ENCODE peak calls at places on chromosomes 5 and 9, in seven cellular contexts. G is retinal pigment epithelial cell, K is body of pancreas, J is hepatocyte, F is PC-3, P is neural crest cell, V is nephron progenitor cell. T is an unnamed sample.

GRCh38 chr9:109286571-109286977 is 34.3 kb downstream of the EPB41L4B start:
- DNase-seq in G (no peak), K (no peak), J (no peak), F (peak), P (no peak), V (no peak), T (no peak)

GRCh38 chr9:32339424-32339823 is 45.0 kb upstream of the ACO1 start:
- DNase-seq in G (no peak), K (no peak), J (no peak), F (peak), P (no peak), V (no peak), T (no peak)

GRCh38 chr5:142529626-142530278 is 156.1 kb downstream of the FGF1 start:
- DNase-seq in G (no peak), K (no peak), J (no peak), F (peak), P (no peak), V (no peak), T (no peak)

GRCh38 chr9:127095416-127095815 is 27.0 kb downstream of the ANGPTL2 start:
- DNase-seq in G (no peak), K (no peak), J (no peak), F (no peak), P (no peak), V (no peak), T (no peak)

GRCh38 chr9:36825179-36825578 is 208.9 kb downstream of the PAX5 start:
- DNase-seq in G (no peak), K (no peak), J (no peak), F (no peak), P (no peak), V (no peak), T (no peak)

GRCh38 chr5:124200381-124200780 is 546.1 kb downstream of the ZNF608 start:
- DNase-seq in G (no peak), K (no peak), J (no peak), F (peak), P (no peak), V (no peak), T (no peak)

GRCh38 chr5:95988877-95989276 is 27.2 kb upstream of the ELL2 start:
- DNase-seq in G (no peak), K (peak), J (no peak), F (no peak), P (no peak), V (no peak), T (no peak)

GRCh38 chr9:109254317-109254716 is 66.5 kb downstream of the EPB41L4B start:
- DNase-seq in G (no peak), K (no peak), J (no peak), F (peak), P (no peak), V (no peak), T (no peak)

GRCh38 chr9:5510360-5510931 is at the start of gene PDCD1LG2:
- DNase-seq in G (no peak), K (no peak), J (no peak), F (peak), P (no peak), V (no peak), T (peak)

GRCh38 chr5:81533629-81534480 is 139.9 kb upstream of the ACOT12 start:
- DNase-seq in G (no peak), K (no peak), J (no peak), F (no peak), P (no peak), V (no peak), T (no peak)

GRCh38 chr9:106716820-106717219 is 146.1 kb upstream of the ZNF462 start:
- DNase-seq in G (no peak), K (no peak), J (no peak), F (peak), P (no peak), V (no peak), T (no peak)

GRCh38 chr5:116554764-116555163 is 19.9 kb downstream of the SEMA6A start:
- DNase-seq in G (no peak), K (no peak), J (no peak), F (no peak), P (no peak), V (no peak), T (no peak)

GRCh38 chr5:65672787-65673186 is 48.0 kb downstream of the SHLD3 start:
- DNase-seq in G (no peak), K (no peak), J (no peak), F (peak), P (no peak), V (no peak), T (no peak)

GRCh38 chr9:99035313-99035712 is 69.6 kb upstream of the TGFBR1 start:
- DNase-seq in G (no peak), K (no peak), J (no peak), F (no peak), P (no peak), V (no peak), T (no peak)

GRCh38 chr5:601771-602465 is 10.2 kb upstream of the CEP72 start:
- DNase-seq in G (no peak), K (no peak), J (no peak), F (no peak), P (no peak), V (no peak), T (no peak)

GRCh38 chr9:91741529-91741928 is 208.5 kb downstream of the ROR2 start:
- DNase-seq in G (no peak), K (no peak), J (no peak), F (peak), P (no peak), V (no peak), T (peak)

GRCh38 chr9:87610200-87611155 is 112.8 kb downstream of the DAPK1 start:
- DNase-seq in G (no peak), K (no peak), J (no peak), F (no peak), P (no peak), V (no peak), T (no peak)

DNA sequence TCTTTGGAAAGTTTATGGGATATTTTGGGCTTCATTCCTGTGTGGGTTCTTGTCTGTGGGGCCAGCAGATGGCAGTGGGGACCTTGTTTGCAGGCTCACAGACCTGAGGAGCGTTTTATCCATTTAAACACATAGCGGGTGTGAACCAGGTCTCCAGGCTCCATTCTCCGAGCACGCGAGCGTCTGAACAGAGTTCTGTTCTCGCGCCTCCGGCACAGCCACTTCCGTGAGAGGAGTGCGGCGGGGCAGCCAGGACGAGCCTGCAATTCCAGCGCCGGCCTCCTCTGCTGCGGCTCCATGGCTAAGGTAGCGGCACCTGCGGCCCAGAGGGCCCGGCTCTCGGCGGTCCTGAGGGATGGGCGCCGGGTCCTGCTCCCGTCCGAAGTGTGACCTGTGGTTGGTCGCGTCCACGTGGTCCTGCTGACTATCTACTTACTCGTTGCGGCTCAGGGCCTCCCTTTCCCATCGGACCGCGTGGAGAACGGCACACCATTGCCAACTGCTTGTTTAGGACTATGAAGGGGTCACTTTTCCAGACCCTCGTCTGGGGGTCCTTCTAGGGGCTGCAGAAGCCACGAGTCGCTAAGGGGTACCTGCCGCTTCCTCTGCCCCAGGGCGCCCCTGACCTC is 7.3 kb downstream of the NRARP start:
- DNase-seq in G (no peak), K (peak), J (peak), F (peak), P (no peak), V (peak), T (no peak)
- TF ChIP-seq CTCF in G (peak), K (no peak), J (peak), F (peak), P (peak), V (no peak), T (peak)

GRCh38 chr5:150468206-150468605 is 18.7 kb upstream of the RPS14 start:
- DNase-seq in G (no peak), K (no peak), J (no peak), F (no peak), P (no peak), V (no peak), T (no peak)

GRCh38 chr5:150469718-150470470 is 20.4 kb upstream of the RPS14 start:
- DNase-seq in G (peak), K (no peak), J (peak), F (peak), P (no peak), V (no peak), T (peak)

GRCh38 chr5:150479416-150479815 is 28.5 kb upstream of the NDST1 start:
- DNase-seq in G (no peak), K (no peak), J (no peak), F (no peak), P (no peak), V (no peak), T (no peak)

DNA sequence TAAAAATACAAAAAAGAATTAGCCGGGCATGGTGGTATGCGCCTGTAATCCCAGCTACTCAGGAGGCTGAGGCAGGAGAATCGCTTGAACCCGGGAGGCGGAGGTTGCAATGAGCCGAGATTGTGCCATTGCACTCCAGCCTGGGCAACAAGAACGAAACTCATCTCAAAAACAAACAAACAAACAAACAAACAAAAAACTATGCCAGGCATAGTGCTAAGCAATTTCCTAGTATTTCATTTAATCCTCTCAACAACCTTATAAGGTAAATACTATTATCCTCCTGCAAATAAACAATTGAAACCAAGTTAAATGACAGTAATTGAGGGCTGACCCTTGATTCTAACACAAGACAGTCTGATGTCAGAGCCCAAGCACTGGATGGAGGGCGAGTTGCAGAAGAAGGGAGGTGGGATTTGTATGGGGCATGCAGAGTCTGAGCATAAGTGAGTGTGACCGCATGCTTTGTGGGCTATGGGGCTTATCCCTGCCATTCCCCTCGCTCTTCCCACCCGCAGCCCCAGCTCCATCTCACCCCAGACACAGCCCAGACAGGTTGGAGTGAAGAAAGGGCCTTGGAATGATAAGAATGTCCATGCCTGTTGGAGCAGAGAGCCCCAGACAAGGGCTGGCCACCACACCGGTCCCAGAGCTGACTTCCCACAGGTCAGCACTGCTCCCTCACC is 24.3 kb upstream of the RPS14 start:
- DNase-seq in G (peak), K (no peak), J (peak), F (peak), P (no peak), V (no peak), T (peak)
- TF ChIP-seq CTCF in G (no peak), K (no peak), J (no peak), F (no peak), P (no peak), V (no peak), T (peak)

DNA sequence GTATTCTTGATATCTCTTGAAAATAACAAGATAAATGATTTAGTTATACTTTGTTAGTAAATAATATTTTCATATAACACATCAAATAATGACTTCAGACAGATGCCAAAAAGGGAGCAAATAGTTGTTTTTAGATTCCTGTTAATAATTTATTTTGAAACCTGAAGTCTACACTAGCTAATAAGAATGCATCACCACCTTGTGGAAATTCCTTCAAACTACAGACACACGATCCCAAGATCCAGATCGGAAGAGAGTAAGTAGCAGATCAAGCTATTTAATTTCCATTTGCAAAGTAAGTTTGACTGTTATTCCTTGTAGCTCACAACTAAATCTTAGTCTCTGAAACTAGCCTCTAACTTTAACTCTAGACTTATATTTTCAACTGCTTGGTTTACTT is 35.5 kb upstream of the ISL1 start:
- DNase-seq in G (no peak), K (no peak), J (no peak), F (peak), P (no peak), V (no peak), T (no peak)
- TF ChIP-seq CTCF in G (peak), K (no peak), J (peak), F (peak), P (peak), V (no peak), T (no peak)

GRCh38 chr9:7479300-7479699 is 320.3 kb downstream of the DMAC1 start:
- DNase-seq in G (no peak), K (no peak), J (no peak), F (peak), P (no peak), V (no peak), T (no peak)
- TF ChIP-seq CTCF in G (no peak), K (no peak), J (no peak), F (no peak), P (peak), V (no peak), T (no peak)

GRCh38 chr5:59496524-59497134 is 396.9 kb downstream of the PDE4D start:
- DNase-seq in G (no peak), K (peak), J (no peak), F (peak), P (no peak), V (peak), T (no peak)
- TF ChIP-seq CTCF in G (peak), K (peak), J (peak), F (peak), P (peak), V (no peak), T (peak)

GRCh38 chr5:126369995-126370731 is 53.0 kb upstream of the GRAMD2B start:
- DNase-seq in G (no peak), K (peak), J (peak), F (peak), P (no peak), V (no peak), T (no peak)
- TF ChIP-seq CTCF in G (peak), K (peak), J (no peak), F (no peak), P (peak), V (no peak), T (no peak)